ENCODE peak calls at places on chromosomes 1 and 21, in seven cellular contexts. K is H9, M is neuronal stem cell, Y is IMR-90, N is H1, V is mesendoderm, G is trophoblast cell. B is an unnamed sample.

GRCh38 chr1:7402548-7402850 is 368.6 kb upstream of the VAMP3 start:
- DNase-seq in K (no peak), M (no peak), Y (no peak), N (no peak), V (no peak), G (no peak), B (peak)

GRCh38 chr1:94526152-94526551 is 15.4 kb downstream of the F3 start:
- DNase-seq in K (no peak), M (no peak), Y (peak), N (no peak), V (no peak), G (no peak), B (peak)

GRCh38 chr1:36352141-36352909 is 28.9 kb upstream of the EVA1B start:
- DNase-seq in K (no peak), M (no peak), Y (peak), N (no peak), V (peak), G (no peak), B (peak)

GRCh38 chr1:211606914-211607751 is 28.2 kb upstream of the SLC30A1 start:
- DNase-seq in K (no peak), M (no peak), Y (no peak), N (no peak), V (no peak), G (peak), B (peak)

GRCh38 chr1:204350857-204351573 is 8.7 kb downstream of the PLEKHA6 start:
- DNase-seq in K (peak), M (peak), Y (peak), N (no peak), V (peak), G (peak), B (peak)

GRCh38 chr1:22018583-22019559 is 17.4 kb downstream of the CELA3A start:
- DNase-seq in K (no peak), M (no peak), Y (peak), N (no peak), V (no peak), G (peak), B (peak)

GRCh38 chr1:218474089-218474488 is 129.0 kb downstream of the TGFB2 start:
- DNase-seq in K (no peak), M (no peak), Y (no peak), N (no peak), V (no peak), G (no peak), B (no peak)

GRCh38 chr1:173009597-173009996 is 41.1 kb downstream of the TNFSF18 start:
- DNase-seq in K (no peak), M (no peak), Y (no peak), N (no peak), V (no peak), G (no peak), B (no peak)

GRCh38 chr1:167121375-167122120 is 27.7 kb downstream of the STYXL2 start:
- DNase-seq in K (peak), M (no peak), Y (no peak), N (no peak), V (peak), G (peak), B (peak)

GRCh38 chr1:17790383-17791054 is 35.4 kb downstream of the ACTL8 start:
- DNase-seq in K (peak), M (no peak), Y (no peak), N (no peak), V (no peak), G (no peak), B (no peak)

GRCh38 chr1:175600721-175601440 is 142.5 kb downstream of the TNR start:
- DNase-seq in K (no peak), M (no peak), Y (no peak), N (no peak), V (no peak), G (no peak), B (no peak)

GRCh38 chr1:54399765-54400164 is 6.4 kb downstream of the SSBP3 start:
- DNase-seq in K (no peak), M (no peak), Y (no peak), N (no peak), V (no peak), G (no peak), B (no peak)

GRCh38 chr21:33949516-33950424 is 34.2 kb upstream of the ATP5PO start:
- DNase-seq in K (no peak), M (no peak), Y (no peak), N (no peak), V (no peak), G (no peak), B (no peak)

GRCh38 chr1:185404864-185405568 is 88.0 kb upstream of the IVNS1ABP start:
- DNase-seq in K (no peak), M (no peak), Y (no peak), N (no peak), V (no peak), G (no peak), B (no peak)

GRCh38 chr1:185402930-185403329 is 85.9 kb upstream of the IVNS1ABP start:
- DNase-seq in K (no peak), M (no peak), Y (no peak), N (no peak), V (peak), G (no peak), B (no peak)

GRCh38 chr1:185408675-185409270 is 91.7 kb upstream of the IVNS1ABP start:
- DNase-seq in K (no peak), M (no peak), Y (peak), N (no peak), V (no peak), G (no peak), B (no peak)

GRCh38 chr1:185409345-185409744 is 92.3 kb upstream of the IVNS1ABP start:
- DNase-seq in K (no peak), M (no peak), Y (no peak), N (no peak), V (no peak), G (no peak), B (no peak)

GRCh38 chr1:185406006-185406974 is 89.2 kb upstream of the IVNS1ABP start:
- DNase-seq in K (no peak), M (no peak), Y (no peak), N (no peak), V (no peak), G (no peak), B (no peak)
- H3K23ac ChIP-seq in K (no peak), M (no peak), Y (no peak), N (no peak), V (no peak), G (no peak), B (no peak)

GRCh38 chr1:235563513-235563912 is 59.3 kb upstream of the B3GALNT2 start:
- DNase-seq in K (no peak), M (no peak), Y (no peak), N (no peak), V (no peak), G (no peak), B (no peak)
- H3K23ac ChIP-seq in K (no peak), M (no peak), Y (no peak), N (no peak), V (no peak), G (no peak), B (no peak)

DNA sequence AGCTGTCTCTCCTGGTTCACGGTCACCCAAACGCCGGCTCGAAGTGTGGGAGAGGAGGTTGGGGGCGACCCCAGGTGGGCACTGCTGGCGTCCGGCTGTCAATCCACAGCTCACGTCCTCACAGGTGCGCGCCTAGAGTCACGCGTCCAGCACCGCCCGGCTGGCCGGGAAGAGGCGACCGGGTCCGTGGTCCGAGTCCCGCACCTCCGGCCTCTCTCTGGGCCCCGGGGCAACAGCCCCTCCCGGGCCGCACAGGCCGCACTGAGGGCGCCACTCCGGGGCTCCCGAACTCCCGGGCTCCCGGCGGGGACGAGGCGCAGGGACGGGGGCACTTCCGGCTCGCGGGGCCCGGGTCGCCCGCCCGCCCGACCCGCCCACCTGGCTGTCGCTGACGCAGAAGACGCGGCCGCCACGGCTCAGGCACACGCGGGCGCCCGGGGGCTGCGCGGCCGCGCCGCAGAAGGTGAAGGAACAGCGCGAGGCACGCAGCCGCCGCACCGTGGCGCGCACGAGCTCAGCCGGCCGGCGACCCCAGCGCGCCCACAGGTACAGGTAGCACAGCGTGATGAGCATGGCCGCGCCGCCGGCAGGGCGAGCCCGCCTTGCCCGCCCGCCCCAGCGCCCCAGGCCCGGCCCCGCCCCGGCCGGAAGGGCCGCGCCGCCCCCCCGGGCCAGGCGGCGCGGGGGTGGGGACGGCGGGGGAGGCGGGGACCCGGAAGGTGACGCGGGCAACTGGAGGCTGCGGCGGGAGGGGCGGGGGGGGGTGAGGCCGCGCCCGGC is at the start of gene HLCS:
- DNase-seq in K (peak), M (peak), Y (peak), N (no peak), V (peak), G (peak), B (peak)
- H3K23ac ChIP-seq in K (no peak), M (peak), Y (peak), N (no peak), V (no peak), G (no peak), B (peak)

GRCh38 chr1:230157409-230158390 is 90.7 kb downstream of the GALNT2 start:
- DNase-seq in K (peak), M (no peak), Y (no peak), N (no peak), V (no peak), G (no peak), B (no peak)
- H3K23ac ChIP-seq in K (no peak), M (no peak), Y (no peak), N (no peak), V (no peak), G (no peak), B (no peak)

DNA sequence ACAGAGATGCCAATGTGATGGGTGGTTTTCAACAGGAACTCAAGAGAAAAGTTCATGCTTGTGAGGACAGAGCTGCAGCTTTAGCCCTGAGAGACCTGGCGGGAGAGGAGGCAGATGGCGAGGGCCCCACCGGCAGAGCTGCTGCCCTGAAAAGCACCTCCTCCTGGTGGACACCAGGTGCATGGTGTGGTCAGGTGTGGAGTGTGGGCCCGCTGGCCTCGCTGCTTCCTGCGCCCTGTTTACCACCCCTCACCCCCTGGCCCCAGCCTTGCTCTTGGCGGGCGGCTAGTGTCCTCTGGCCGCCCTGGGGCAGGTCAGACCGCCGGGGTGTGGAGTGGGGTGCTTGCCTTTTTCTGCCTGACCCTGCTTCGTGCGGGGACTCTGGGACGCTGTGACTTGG is 42.8 kb downstream of the PRKCZ start:
- DNase-seq in K (no peak), M (no peak), Y (no peak), N (no peak), V (no peak), G (no peak), B (no peak)
- H3K23ac ChIP-seq in K (no peak), M (peak), Y (no peak), N (no peak), V (no peak), G (no peak), B (no peak)

DNA sequence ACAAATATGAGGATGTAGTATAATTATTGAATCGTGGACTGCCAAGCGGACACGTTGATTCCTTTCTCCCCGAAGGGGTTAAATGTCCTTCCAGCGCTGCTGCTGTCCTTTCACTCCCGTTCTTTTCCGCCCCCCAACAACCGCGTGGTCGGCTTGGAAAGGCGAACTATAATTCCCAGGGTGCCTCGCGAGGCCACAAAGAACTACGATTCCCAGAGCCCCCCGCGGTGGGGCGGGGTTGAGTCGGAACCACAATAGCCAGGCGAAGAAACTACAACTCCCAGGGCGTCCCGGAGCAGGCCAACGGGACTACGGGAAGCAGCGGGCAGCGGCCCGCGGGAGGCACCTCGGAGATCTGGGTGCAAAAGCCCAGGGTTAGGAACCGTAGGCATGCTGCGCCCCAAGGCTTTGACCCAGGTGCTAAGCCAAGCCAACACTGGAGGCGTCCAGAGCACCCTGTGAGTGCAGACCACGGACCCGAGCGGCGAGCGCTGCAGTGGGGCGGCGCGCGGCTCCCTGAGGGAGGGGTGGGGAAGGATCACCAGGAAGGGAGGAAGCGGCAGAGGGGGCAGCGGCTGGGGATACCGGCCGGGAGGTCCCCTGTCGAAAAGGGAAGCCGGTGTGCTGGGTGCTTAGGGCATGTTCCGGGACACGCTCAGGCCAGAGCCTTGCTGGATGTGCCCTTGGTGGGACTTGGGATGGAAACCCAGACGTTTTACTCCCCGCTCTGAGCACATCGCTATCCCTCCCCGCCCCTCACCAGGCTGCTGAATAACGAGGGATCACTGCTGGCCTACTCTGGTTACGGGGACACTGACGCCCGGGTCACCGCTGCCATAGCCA is at the start of gene LAMTOR2:
- DNase-seq in K (peak), M (peak), Y (peak), N (peak), V (peak), G (peak), B (peak)
- H3K23ac ChIP-seq in K (no peak), M (peak), Y (peak), N (no peak), V (peak), G (no peak), B (no peak)

B was measured in mesenchymal stem cell.